ENCODE peak calls at places on chromosomes 11 and 22, in ten cellular contexts. E is effector CD4-positive, alpha-beta T cell; X is natural killer cell; F is NCI-H1105 treated with DMSO at 0.1 percent for 48 hours; I is H1; O is mesothelial cell of epicardium; A is NCI-H510A; H is central memory CD8-positive, alpha-beta T cell; M is cardiac fibroblast; W is NCI-H82. N is an unnamed sample.

GRCh38 chr11:119205080-119205479 is 1.1 kb upstream of the CBL start:
- DNase-seq in E (no peak), X (no peak), F (no peak), I (no peak), O (no peak), A (no peak), H (no peak), M (no peak), W (no peak), N (no peak)

GRCh38 chr11:66617148-66617814 is 851 bp downstream of the RBM14 start:
- DNase-seq in E (no peak), X (no peak), F (no peak), I (no peak), O (no peak), A (no peak), H (no peak), M (peak; percentile 64), W (no peak), N (peak; percentile 62)

GRCh38 chr11:77522215-77522614 is 48.3 kb upstream of the PAK1 start:
- DNase-seq in E (no peak), X (no peak), F (no peak), I (no peak), O (no peak), A (no peak), H (no peak), M (no peak), W (no peak), N (no peak)

GRCh38 chr22:48705917-48706605 is 1121.6 kb downstream of the BRD1 start:
- DNase-seq in E (no peak), X (no peak), F (no peak), I (no peak), O (no peak), A (no peak), H (no peak), M (no peak), W (no peak), N (no peak)

GRCh38 chr11:1534682-1535081 is 37.4 kb downstream of the DUSP8 start:
- DNase-seq in E (no peak), X (no peak), F (no peak), I (no peak), O (no peak), A (no peak), H (no peak), M (peak; percentile 40), W (no peak), N (no peak)

GRCh38 chr11:64566042-64566914 is 24.7 kb upstream of the SLC22A12 start:
- DNase-seq in E (no peak), X (no peak), F (peak; percentile 73), I (peak; percentile 74), O (no peak), A (no peak), H (no peak), M (peak; percentile 77), W (peak; percentile 82), N (no peak)

GRCh38 chr11:103529217-103529684 is 420.0 kb downstream of the DYNC2H1 start:
- DNase-seq in E (no peak), X (no peak), F (no peak), I (no peak), O (no peak), A (no peak), H (no peak), M (peak; percentile 90), W (peak; percentile 46), N (no peak)

GRCh38 chr11:35114901-35115687 is 23.9 kb upstream of the CD44 start:
- DNase-seq in E (no peak), X (no peak), F (no peak), I (no peak), O (no peak), A (no peak), H (no peak), M (no peak), W (no peak), N (no peak)

GRCh38 chr11:78449866-78450265 is 32.2 kb upstream of the GAB2 start:
- DNase-seq in E (no peak), X (no peak), F (no peak), I (no peak), O (no peak), A (no peak), H (no peak), M (peak; percentile 65), W (no peak), N (no peak)

GRCh38 chr22:38685761-38686160 is 4.0 kb downstream of the TOMM22 start:
- DNase-seq in E (no peak), X (no peak), F (no peak), I (no peak), O (no peak), A (no peak), H (no peak), M (no peak), W (no peak), N (no peak)

GRCh38 chr11:126456783-126457542 is 101.5 kb downstream of the ST3GAL4 start:
- DNase-seq in E (no peak), X (no peak), F (no peak), I (no peak), O (no peak), A (no peak), H (no peak), M (no peak), W (no peak), N (no peak)

GRCh38 chr11:15707971-15708370 is 593.2 kb downstream of the INSC start:
- DNase-seq in E (no peak), X (no peak), F (peak; percentile 86), I (no peak), O (no peak), A (no peak), H (no peak), M (peak; percentile 7), W (peak; percentile 2), N (peak; percentile 62)

GRCh38 chr22:36925388-36926290 is 12.2 kb downstream of the CSF2RB start:
- DNase-seq in E (no peak), X (no peak), F (no peak), I (no peak), O (no peak), A (no peak), H (no peak), M (peak; percentile 23), W (no peak), N (no peak)

GRCh38 chr11:33659370-33660139 is 41.1 kb downstream of the C11orf91 start:
- DNase-seq in E (no peak), X (no peak), F (no peak), I (no peak), O (no peak), A (no peak), H (no peak), M (no peak), W (no peak), N (no peak)

GRCh38 chr22:43155789-43156188 is 4.4 kb downstream of the TSPO start:
- DNase-seq in E (no peak), X (no peak), F (no peak), I (no peak), O (no peak), A (no peak), H (no peak), M (no peak), W (no peak), N (no peak)

GRCh38 chr11:120660024-120660565 is 148.5 kb downstream of the GRIK4 start:
- DNase-seq in E (no peak), X (peak; percentile 64), F (no peak), I (peak; percentile 87), O (no peak), A (no peak), H (no peak), M (peak; percentile 10), W (peak; percentile 84), N (no peak)

GRCh38 chr11:69417211-69418085 is 64.0 kb upstream of the LINC01488 start:
- DNase-seq in E (no peak), X (no peak), F (no peak), I (no peak), O (no peak), A (no peak), H (no peak), M (no peak), W (no peak), N (no peak)

GRCh38 chr11:90717522-90717921 is 494.7 kb upstream of the CHORDC1 start:
- DNase-seq in E (no peak), X (no peak), F (no peak), I (no peak), O (no peak), A (no peak), H (no peak), M (no peak), W (no peak), N (no peak)

GRCh38 chr11:96272542-96273306 is 70.3 kb downstream of the MAML2 start:
- DNase-seq in E (no peak), X (no peak), F (no peak), I (no peak), O (no peak), A (no peak), H (no peak), M (peak; percentile 51), W (no peak), N (no peak)

GRCh38 chr11:36421546-36422155 is 88.4 kb downstream of the TRAF6 start:
- DNase-seq in E (no peak), X (no peak), F (no peak), I (no peak), O (no peak), A (no peak), H (no peak), M (peak; percentile 44), W (no peak), N (no peak)

GRCh38 chr11:4495487-4495886 is 13.0 kb downstream of the OR52K1 start:
- DNase-seq in E (no peak), X (no peak), F (no peak), I (no peak), O (no peak), A (no peak), H (no peak), M (peak; percentile 35), W (no peak), N (no peak)

GRCh38 chr22:24157783-24158170 is 23.5 kb upstream of the SUSD2 start:
- DNase-seq in E (no peak), X (no peak), F (no peak), I (no peak), O (no peak), A (no peak), H (no peak), M (no peak), W (no peak), N (no peak)

GRCh38 chr11:2943711-2944118 is 14.5 kb upstream of the PHLDA2 start:
- DNase-seq in E (no peak), X (no peak), F (peak; percentile 23), I (no peak), O (no peak), A (no peak), H (no peak), M (no peak), W (peak; percentile 21), N (no peak)

GRCh38 chr11:130945945-130946344 is 29.7 kb upstream of the SNX19 start:
- DNase-seq in E (no peak), X (no peak), F (no peak), I (no peak), O (no peak), A (no peak), H (no peak), M (peak; percentile 72), W (no peak), N (no peak)

GRCh38 chr11:326842-327580 is 6.4 kb upstream of the IFITM3 start:
- DNase-seq in E (peak; percentile 42), X (no peak), F (no peak), I (no peak), O (no peak), A (no peak), H (no peak), M (peak; percentile 85), W (no peak), N (no peak)

GRCh38 chr11:113160652-113161051 is 153.7 kb upstream of the TTC12 start:
- DNase-seq in E (no peak), X (no peak), F (peak; percentile 52), I (no peak), O (no peak), A (no peak), H (no peak), M (no peak), W (no peak), N (peak; percentile 22)

GRCh38 chr11:131099013-131099412 is 182.7 kb upstream of the SNX19 start:
- DNase-seq in E (no peak), X (no peak), F (no peak), I (no peak), O (no peak), A (no peak), H (no peak), M (peak; percentile 56), W (no peak), N (no peak)

GRCh38 chr11:73463359-73463758 is 87.2 kb downstream of the RELT start:
- DNase-seq in E (no peak), X (no peak), F (no peak), I (no peak), O (no peak), A (no peak), H (no peak), M (peak; percentile 78), W (no peak), N (no peak)